ENCODE peak calls at places on chromosome 9, in six cellular contexts. F is AG10803, Z is AG04450, K is thyroid gland, M is heart left ventricle, I is suprapubic skin. E is an unnamed sample.

GRCh38 chr9:135282001-135282731 is 194.7 kb downstream of the OLFM1 start:
- DNase-seq in K (peak; percentile 91), I (no peak), Z (no peak), M (peak; percentile 74), F (peak; percentile 11), E (no peak)

GRCh38 chr9:109568568-109569210 is 70.6 kb upstream of the PTPN3 start:
- DNase-seq in K (peak; percentile 28), I (no peak), M (peak; percentile 40), F (no peak), Z (no peak), E (no peak)

GRCh38 chr9:95024097-95024671 is 293.3 kb downstream of the FANCC start:
- DNase-seq in I (no peak), M (peak; percentile 48), F (no peak), K (no peak), Z (no peak), E (no peak)

GRCh38 chr9:79013715-79014610 is 557.8 kb upstream of the TLE4 start:
- DNase-seq in F (peak; percentile 53), M (no peak), Z (no peak), K (no peak), I (no peak), E (peak; percentile 26)

GRCh38 chr9:89781838-89782237 is 177.0 kb downstream of the GADD45G start:
- DNase-seq in F (no peak), M (no peak), I (peak; percentile 43), K (no peak), Z (no peak), E (no peak)

GRCh38 chr9:86041331-86041741 is 58.0 kb downstream of the GOLM1 start:
- DNase-seq in M (no peak), I (no peak), F (peak; percentile 45), Z (peak; percentile 8), K (peak; percentile 66), E (peak; percentile 32)

GRCh38 chr9:121912812-121913627 is 180.1 kb downstream of the TTLL11 start:
- DNase-seq in K (no peak), Z (no peak), M (no peak), I (no peak), F (no peak), E (no peak)

GRCh38 chr9:114347675-114348074 is 18.0 kb downstream of the ORM2 start:
- DNase-seq in F (no peak), K (no peak), M (no peak), I (no peak), Z (no peak), E (no peak)

GRCh38 chr9:100465270-100465669 is 7.7 kb upstream of the TMEFF1 start:
- DNase-seq in F (no peak), K (no peak), I (no peak), Z (no peak), M (no peak), E (no peak)

GRCh38 chr9:116471093-116471906 is 215.8 kb upstream of the TRIM32 start:
- DNase-seq in F (peak; percentile 55), K (peak; percentile 10), M (peak; percentile 44), Z (no peak), I (no peak), E (peak; percentile 84)

GRCh38 chr9:107733530-107733907 is 243.9 kb upstream of the KLF4 start:
- DNase-seq in I (peak; percentile 86), Z (no peak), K (peak; percentile 79), F (peak; percentile 65), M (peak; percentile 45), E (no peak)

GRCh38 chr9:135701067-135701967 is 668 bp upstream of the KCNT1 start:
- DNase-seq in Z (no peak), M (no peak), I (no peak), F (no peak), K (no peak), E (no peak)

GRCh38 chr9:98634680-98635079 is 74.1 kb downstream of the GABBR2 start:
- DNase-seq in K (no peak), M (no peak), I (no peak), Z (no peak), F (no peak), E (no peak)

GRCh38 chr9:98639133-98639532 is 69.6 kb downstream of the GABBR2 start:
- DNase-seq in I (no peak), Z (no peak), F (no peak), M (no peak), K (no peak), E (no peak)

GRCh38 chr9:98635374-98635773 is 73.4 kb downstream of the GABBR2 start:
- DNase-seq in K (no peak), M (no peak), F (no peak), Z (no peak), I (no peak), E (no peak)

GRCh38 chr9:98640394-98640793 is 68.3 kb downstream of the GABBR2 start:
- DNase-seq in K (no peak), F (no peak), I (no peak), Z (no peak), M (no peak), E (no peak)

GRCh38 chr9:98637381-98637780 is 71.4 kb downstream of the GABBR2 start:
- DNase-seq in I (no peak), K (no peak), Z (no peak), M (no peak), F (peak; percentile 32), E (no peak)
- TF ChIP-seq CTCF in I (no peak), K (no peak), Z (no peak), M (no peak), F (no peak), E (no peak)

GRCh38 chr9:127188396-127188795 is 66.0 kb upstream of the ANGPTL2 start:
- DNase-seq in Z (no peak), I (no peak), M (no peak), F (no peak), K (no peak), E (no peak)

GRCh38 chr9:127187231-127187956 is 65.0 kb upstream of the ANGPTL2 start:
- DNase-seq in K (peak; percentile 81), M (no peak), F (peak; percentile 99), I (peak; percentile 91), Z (peak; percentile 97), E (peak; percentile 95)

GRCh38 chr9:127192744-127193143 is 70.3 kb upstream of the ANGPTL2 start:
- DNase-seq in M (no peak), I (no peak), Z (no peak), K (no peak), F (no peak), E (no peak)

GRCh38 chr9:127186799-127187198 is 64.4 kb upstream of the ANGPTL2 start:
- DNase-seq in M (no peak), I (no peak), F (no peak), K (no peak), Z (no peak), E (no peak)

DNA sequence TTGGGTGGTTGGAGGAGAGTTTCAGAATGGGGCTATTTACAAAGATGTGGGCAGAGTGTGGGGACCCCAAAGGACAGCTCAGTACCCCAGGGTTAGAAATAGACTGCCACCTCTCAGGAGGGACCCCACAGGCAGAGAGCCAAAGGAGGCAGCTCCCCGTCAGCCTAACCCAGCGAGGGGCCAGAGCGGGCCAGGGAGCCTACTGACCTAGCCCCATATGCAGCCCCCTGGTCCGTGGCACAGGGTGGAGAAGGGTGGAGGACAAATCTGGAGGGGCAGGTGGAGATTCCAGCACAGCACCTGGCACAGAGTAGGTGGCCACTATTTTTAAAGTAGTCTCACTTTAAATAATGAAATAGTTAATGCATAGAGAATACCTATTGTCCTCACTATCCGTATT is 67.2 kb upstream of the ANGPTL2 start:
- DNase-seq in M (no peak), K (no peak), I (no peak), Z (no peak), F (no peak), E (no peak)
- H3K4me3 ChIP-seq in M (no peak overlapping the region), K (no peak overlapping the region), I (no peak overlapping the region), Z (no peak overlapping the region), F (no peak overlapping the region), E (no peak overlapping the region)

GRCh38 chr9:128825923-128826702 is 3.5 kb downstream of the SPOUT1 start:
- DNase-seq in Z (no peak), I (no peak), M (no peak), K (no peak), F (no peak), E (no peak)
- TF ChIP-seq CTCF in Z (no peak), I (no peak), M (no peak), K (no peak), F (no peak), E (no peak)

GRCh38 chr9:84255701-84256100 is 84.9 kb downstream of the SLC28A3 start:
- DNase-seq in I (no peak), Z (no peak), K (no peak), F (no peak), M (no peak), E (no peak)

GRCh38 chr9:84266087-84266561 is 74.4 kb downstream of the SLC28A3 start:
- DNase-seq in K (no peak), F (no peak), I (no peak), M (no peak), Z (no peak), E (no peak)

GRCh38 chr9:84264307-84264706 is 76.3 kb downstream of the SLC28A3 start:
- DNase-seq in K (no peak), I (no peak), F (no peak), Z (no peak), M (no peak), E (no peak)

GRCh38 chr9:84258371-84258770 is 82.2 kb downstream of the SLC28A3 start:
- DNase-seq in M (no peak), Z (no peak), F (no peak), K (peak; percentile 10), I (no peak), E (no peak)

DNA sequence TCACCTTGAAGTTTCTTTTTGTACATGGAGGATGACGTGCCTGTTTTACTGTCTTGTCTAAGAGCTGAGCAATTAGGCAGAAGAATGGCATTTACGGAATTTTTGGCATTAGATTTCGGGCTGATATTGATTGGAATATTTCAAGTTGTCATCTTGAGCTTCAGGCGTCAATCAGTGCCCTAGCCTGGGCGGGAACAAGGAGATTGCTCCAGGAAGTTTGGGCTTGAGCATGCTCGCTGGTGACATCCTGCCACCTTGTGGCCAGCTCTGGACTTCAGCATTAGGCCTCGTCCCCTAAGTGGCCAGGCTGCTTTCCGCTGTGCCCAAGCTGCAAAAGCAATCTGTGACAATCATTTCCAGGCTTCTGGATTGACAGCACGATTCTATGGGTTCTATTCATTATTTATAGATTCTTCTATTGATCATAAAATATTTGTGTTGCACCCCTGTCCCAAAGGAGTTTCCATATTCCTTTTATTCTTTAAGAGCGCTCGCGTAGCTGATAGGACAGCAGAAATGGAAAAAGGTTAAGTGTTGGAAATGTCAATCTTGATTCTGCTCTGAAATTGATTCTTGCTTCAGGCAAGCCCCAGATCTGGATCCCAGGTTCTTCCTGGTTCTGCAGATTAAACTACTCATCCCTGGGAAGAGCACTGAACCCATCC is 79.3 kb downstream of the SLC28A3 start:
- DNase-seq in F (peak; percentile 83), Z (peak; percentile 47), I (peak; percentile 81), K (peak; percentile 93), M (peak; percentile 81), E (peak; percentile 78)
- H3K4me3 ChIP-seq in F (peak overlapping the region; percentile 46), Z (peak overlapping the region; percentile 43), I (peak overlapping the region; percentile 23), K (no peak overlapping the region), M (peak overlapping the region; percentile 45), E (peak overlapping the region; percentile 8)